ENCODE peak calls at places on chromosomes 7 and 10, in five cellular contexts. J, B, Q, M and K are unnamed samples. For H3K4me1, the result is how much of the 10 kb centered on the place peaks cover.

GRCh38 chr7:123784263-123784662 is 35.5 kb upstream of the WASL start:
- DNase-seq in J (no peak), B (no peak), Q (no peak), M (no peak), K (no peak)

GRCh38 chr7:108358553-108358952 is 97.7 kb downstream of the NRCAM start:
- DNase-seq in J (no peak), B (no peak), Q (no peak), M (no peak), K (no peak)

GRCh38 chr10:70954373-70954772 is 66.0 kb upstream of the PCBD1 start:
- DNase-seq in J (no peak), B (peak), Q (peak), M (no peak), K (no peak)

GRCh38 chr7:117143066-117143465 is 179.8 kb downstream of the WNT2 start:
- DNase-seq in J (no peak), B (no peak), Q (no peak), M (no peak), K (no peak)

GRCh38 chr7:55964802-55965470 is 551 bp downstream of the NIPSNAP2 start:
- DNase-seq in J (peak), B (peak), Q (peak), M (peak), K (peak)

GRCh38 chr7:79386688-79387422 is 66.6 kb downstream of the MAGI2 start:
- DNase-seq in J (no peak), B (no peak), Q (no peak), M (no peak), K (no peak)

GRCh38 chr7:47446871-47447466 is 134.9 kb downstream of the TNS3 start:
- DNase-seq in J (no peak), B (no peak), Q (peak), M (no peak), K (no peak)

GRCh38 chr7:155108144-155108901 is 38.2 kb downstream of the HTR5A start:
- DNase-seq in J (no peak), B (no peak), Q (no peak), M (no peak), K (no peak)

GRCh38 chr7:41425926-41426325 is 277.0 kb downstream of the INHBA start:
- DNase-seq in J (no peak), B (no peak), Q (no peak), M (no peak), K (no peak)

GRCh38 chr10:69734797-69735468 is 66.8 kb upstream of the COL13A1 start:
- DNase-seq in J (no peak), B (no peak), Q (no peak), M (no peak), K (no peak)

GRCh38 chr7:113582471-113582870 is 336.3 kb downstream of the PPP1R3A start:
- DNase-seq in J (no peak), B (no peak), Q (no peak), M (no peak), K (no peak)

GRCh38 chr7:152103691-152104090 is 78.2 kb downstream of the GALNT11 start:
- DNase-seq in J (no peak), B (no peak), Q (no peak), M (no peak), K (no peak)

GRCh38 chr10:75773813-75774547 is 342.6 kb downstream of the LRMDA start:
- DNase-seq in J (no peak), B (no peak), Q (no peak), M (no peak), K (no peak)

GRCh38 chr10:54081950-54082349 is 719.1 kb downstream of the PCDH15 start:
- DNase-seq in J (no peak), B (no peak), Q (no peak), M (no peak), K (no peak)

GRCh38 chr10:68127995-68128394 is 18.7 kb downstream of the MYPN start:
- DNase-seq in J (no peak), B (no peak), Q (no peak), M (no peak), K (no peak)

GRCh38 chr7:83732305-83732704 is 83.4 kb upstream of the SEMA3E start:
- DNase-seq in J (no peak), B (no peak), Q (no peak), M (no peak), K (no peak)

GRCh38 chr7:85130702-85131101 is 56.2 kb downstream of the SEMA3D start:
- DNase-seq in J (no peak), B (no peak), Q (no peak), M (no peak), K (no peak)

GRCh38 chr10:13977861-13978843 is 352.6 kb downstream of the FRMD4A start:
- DNase-seq in J (no peak), B (no peak), Q (no peak), M (no peak), K (no peak)

DNA sequence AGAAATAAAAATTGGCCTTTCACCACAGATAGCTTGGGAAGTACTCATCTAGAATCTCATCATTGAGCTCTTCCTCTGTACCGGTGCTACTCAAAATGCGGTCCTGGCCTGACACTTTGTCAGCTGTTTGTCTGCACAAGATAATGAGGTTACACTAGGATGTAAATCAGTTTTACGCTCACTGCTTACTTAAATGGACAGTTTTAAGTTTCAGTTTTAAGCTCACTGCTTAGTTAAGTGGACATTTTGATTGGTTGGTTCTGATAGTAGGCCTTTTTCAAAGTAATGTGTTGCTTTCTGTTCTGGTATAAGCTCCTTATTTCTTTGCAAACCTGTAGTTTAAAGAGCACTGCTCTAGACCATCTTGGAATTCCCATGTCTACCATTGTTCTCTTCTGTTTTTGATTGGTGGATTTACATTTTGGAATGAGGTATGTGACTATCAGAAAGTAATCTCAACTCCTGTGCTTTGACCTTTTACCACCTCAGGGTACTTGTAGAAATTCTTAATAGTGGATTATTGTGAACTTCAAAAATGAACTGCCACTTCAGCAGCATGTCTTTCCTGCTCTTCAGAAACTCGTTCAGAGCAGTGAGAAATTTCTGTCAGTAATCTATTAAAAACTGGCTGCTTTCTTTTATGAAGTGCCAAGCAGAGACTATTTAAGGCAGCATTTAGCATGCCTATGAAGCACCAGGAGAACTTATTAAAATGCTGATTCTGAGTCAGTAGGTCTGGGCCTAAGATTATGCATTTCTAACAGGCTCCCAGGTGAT is 55.0 kb downstream of the C1GALT1 start:
- DNase-seq in J (no peak), B (no peak), Q (no peak), M (no peak), K (no peak)
- TF ChIP-seq POLR2A in J (no peak), B (no peak), Q (no peak), M (no peak), K (no peak)

GRCh38 chr7:105988277-105988676 is 25.2 kb downstream of the CDHR3 start:
- DNase-seq in J (no peak), B (no peak), Q (no peak), M (no peak), K (no peak)
- H3K4me1 ChIP-seq in J (under half), B (under half), Q (under half), M (under half), K (under half)

GRCh38 chr10:127973810-127974311 is 67.0 kb downstream of the PTPRE start:
- DNase-seq in J (no peak), B (no peak), Q (no peak), M (peak), K (no peak)
- H3K27ac ChIP-seq in J (no peak), B (no peak), Q (no peak), M (no peak), K (no peak)

GRCh38 chr10:42878134-42878820 is 95.7 kb downstream of the BMS1 start:
- DNase-seq in J (no peak), B (no peak), Q (no peak), M (no peak), K (peak)

GRCh38 chr10:42878821-42879195 is 96.2 kb downstream of the BMS1 start:
- DNase-seq in J (no peak), B (no peak), Q (no peak), M (no peak), K (no peak)

GRCh38 chr10:42882597-42882996 is 100.0 kb downstream of the BMS1 start:
- DNase-seq in J (no peak), B (no peak), Q (no peak), M (no peak), K (peak)

GRCh38 chr10:42879380-42880254 is 97.0 kb downstream of the BMS1 start:
- DNase-seq in J (no peak), B (no peak), Q (no peak), M (no peak), K (no peak)

GRCh38 chr10:42880255-42880620 is 97.6 kb downstream of the BMS1 start:
- DNase-seq in J (no peak), B (no peak), Q (no peak), M (no peak), K (no peak)
- TF ChIP-seq POLR2A in J (no peak), B (no peak), Q (no peak), M (no peak), K (no peak)

DNA sequence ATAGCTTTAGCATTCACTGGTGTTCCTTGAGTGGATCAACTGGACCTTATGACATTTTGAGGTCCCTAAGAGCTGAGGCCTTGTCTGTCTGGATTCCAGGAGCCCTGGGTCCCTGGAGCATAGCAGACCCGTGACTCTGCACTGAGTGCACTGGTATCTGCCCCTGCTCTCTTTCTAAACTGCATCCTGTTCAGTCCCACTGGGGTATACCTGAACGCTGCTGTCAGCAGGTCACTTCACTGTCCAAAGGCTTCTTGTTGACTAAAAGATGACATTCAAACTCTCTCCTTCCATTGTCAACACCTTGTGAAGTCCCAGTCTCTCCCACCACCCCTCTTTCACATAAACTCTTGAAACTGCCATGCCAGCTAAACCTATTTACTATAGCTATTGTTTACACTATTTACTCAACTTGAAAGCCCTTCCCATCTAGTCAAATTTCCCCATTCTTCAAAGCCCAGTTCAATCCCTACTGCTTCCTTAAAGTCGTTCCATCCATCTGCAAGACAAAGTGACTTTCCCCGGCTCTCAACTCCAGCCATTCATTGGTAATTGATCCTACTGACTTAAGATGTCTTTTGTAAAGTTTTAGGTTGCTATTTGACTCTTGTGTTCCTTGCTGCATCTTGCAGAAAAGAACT is 523.3 kb downstream of the KCNMA1 start:
- DNase-seq in J (no peak), B (no peak), Q (no peak), M (no peak), K (peak)
- H3K4me1 ChIP-seq in J (under half), B (under half), Q (under half), M (under half), K (under half)